ENCODE peak calls at places on chromosome 12, in six cellular contexts. Z, S, Q, T, D and I are unnamed samples.

GRCh38 chr12:115660211-115660805 is 617.2 kb downstream of the MED13L start:
- DNase-seq in T (no peak), Q (no peak), S (no peak), Z (no peak), D (no peak), I (no peak)

GRCh38 chr12:91667698-91668097 is 477.9 kb downstream of the BTG1 start:
- DNase-seq in D (no peak), S (no peak), Z (no peak), T (no peak), Q (no peak), I (no peak)

GRCh38 chr12:111792155-111792876 is 25.6 kb downstream of the ALDH2 start:
- DNase-seq in Z (no peak), T (no peak), S (peak; percentile 75), D (no peak), Q (no peak), I (no peak)

GRCh38 chr12:113241191-113242017 is 20.1 kb downstream of the TPCN1 start:
- DNase-seq in T (peak; percentile 25), Q (no peak), D (no peak), S (no peak), Z (no peak), I (peak; percentile 84)

GRCh38 chr12:19388131-19388549 is 51.2 kb upstream of the AEBP2 start:
- DNase-seq in S (no peak), Z (no peak), Q (no peak), T (no peak), D (no peak), I (no peak)

GRCh38 chr12:47576256-47576655 is 129.6 kb downstream of the RPAP3 start:
- DNase-seq in Z (no peak), D (no peak), Q (no peak), S (peak; percentile 12), T (no peak), I (no peak)

GRCh38 chr12:70364695-70365397 is 1.2 kb upstream of the KCNMB4 start:
- DNase-seq in D (peak; percentile 8), S (no peak), T (no peak), Z (no peak), Q (no peak), I (no peak)

GRCh38 chr12:18690653-18691052 is 47.2 kb downstream of the PLCZ1 start:
- DNase-seq in S (peak; percentile 11), T (no peak), D (no peak), Q (peak; percentile 79), Z (no peak), I (no peak)

GRCh38 chr12:102543494-102543893 is 63.1 kb upstream of the IGF1 start:
- DNase-seq in Z (no peak), S (no peak), D (no peak), T (no peak), Q (no peak), I (no peak)

GRCh38 chr12:82144505-82144904 is 213.7 kb downstream of the CCDC59 start:
- DNase-seq in Q (peak; percentile 2), T (no peak), S (peak; percentile 18), Z (no peak), D (no peak), I (no peak)

GRCh38 chr12:32588604-32589003 is 90.5 kb upstream of the DNM1L start:
- DNase-seq in Q (no peak), D (no peak), S (no peak), Z (no peak), T (no peak), I (no peak)

GRCh38 chr12:95220190-95220589 is 2.6 kb downstream of the VEZT start:
- DNase-seq in Q (no peak), Z (no peak), T (no peak), D (no peak), S (no peak), I (no peak)

GRCh38 chr12:100611031-100611430 is 37.5 kb downstream of the GAS2L3 start:
- DNase-seq in S (no peak), Z (no peak), Q (no peak), T (no peak), D (no peak), I (no peak)

GRCh38 chr12:20492251-20492728 is 124.0 kb downstream of the PDE3A start:
- DNase-seq in S (no peak), Q (peak; percentile 67), T (no peak), D (no peak), Z (peak; percentile 5), I (peak; percentile 1)

GRCh38 chr12:75820848-75821578 is 210.6 kb downstream of the PHLDA1 start:
- DNase-seq in D (no peak), Z (no peak), S (no peak), T (no peak), Q (no peak), I (no peak)

GRCh38 chr12:3496964-3497363 is 6.0 kb downstream of the PRMT8 start:
- DNase-seq in S (no peak), T (peak; percentile 12), Q (peak; percentile 16), Z (no peak), D (peak; percentile 36), I (no peak)

GRCh38 chr12:125657681-125658080 is 592.4 kb downstream of the AACS start:
- DNase-seq in Z (no peak), T (no peak), D (no peak), S (no peak), Q (no peak), I (no peak)

GRCh38 chr12:9626291-9626690 is 18.6 kb upstream of the KLRB1 start:
- DNase-seq in Z (no peak), D (no peak), T (no peak), Q (no peak), S (no peak), I (no peak)

GRCh38 chr12:70733385-70733784 is 96.2 kb upstream of the PTPRB start:
- DNase-seq in Q (peak; percentile 76), S (peak; percentile 72), D (peak; percentile 69), T (peak; percentile 63), Z (peak; percentile 5), I (peak; percentile 45)

GRCh38 chr12:96981053-96981452 is 74.0 kb downstream of the NEDD1 start:
- DNase-seq in S (no peak), Q (no peak), T (no peak), Z (no peak), D (no peak), I (no peak)

GRCh38 chr12:42790761-42791151 is 201.2 kb upstream of the PRICKLE1 start:
- DNase-seq in Z (no peak), S (peak; percentile 8), Q (peak; percentile 61), T (no peak), D (peak; percentile 32), I (no peak)

GRCh38 chr12:466039-466438 is 6.3 kb downstream of the B4GALNT3 start:
- DNase-seq in T (no peak), Q (no peak), S (no peak), D (no peak), Z (no peak), I (no peak)

GRCh38 chr12:19036673-19037357 is 92.7 kb upstream of the PLEKHA5 start:
- DNase-seq in S (no peak), Z (no peak), T (no peak), Q (no peak), D (no peak), I (no peak)

GRCh38 chr12:77943466-77943865 is 112.8 kb downstream of the NAV3 start:
- DNase-seq in Z (no peak), Q (peak; percentile 43), S (no peak), T (no peak), D (no peak), I (peak; percentile 59)

GRCh38 chr12:50110762-50111416 is 1.1 kb upstream of the COX14 start:
- DNase-seq in T (peak; percentile 77), Z (peak; percentile 48), Q (no peak), S (no peak), D (no peak), I (no peak)

GRCh38 chr12:46342562-46343033 is 30.0 kb downstream of the SLC38A2 start:
- DNase-seq in Q (peak; percentile 56), S (no peak), T (peak; percentile 64), D (no peak), Z (no peak), I (no peak)

GRCh38 chr12:75666126-75666979 is 154.9 kb upstream of the KRR1 start:
- DNase-seq in Z (no peak), Q (no peak), S (no peak), D (no peak), T (peak; percentile 97), I (no peak)

GRCh38 chr12:4859478-4860210 is 50.1 kb upstream of the KCNA1 start:
- DNase-seq in Q (no peak), D (no peak), Z (no peak), S (no peak), T (no peak), I (no peak)
- TF ChIP-seq REST in Q (no peak), D (no peak), Z (no peak), S (no peak), T (no peak), I (no peak)

GRCh38 chr12:121358093-121358492 is 5.9 kb upstream of the ANAPC5 start:
- DNase-seq in S (no peak), T (peak; percentile 20), Q (no peak), D (no peak), Z (no peak), I (no peak)
- TF ChIP-seq POLR2AphosphoS5 in S (no peak), T (no peak), Q (no peak), D (no peak), Z (no peak), I (no peak)

GRCh38 chr12:13022737-13023370 is 21.3 kb upstream of the FAM234B start:
- DNase-seq in S (no peak), T (no peak), D (no peak), Z (no peak), Q (no peak), I (no peak)
- TF ChIP-seq SIN3A in S (no peak), T (no peak), D (no peak), Z (no peak), Q (no peak), I (no peak)

GRCh38 chr12:51977320-51977753 is 25.8 kb downstream of the ACVR1B start:
- DNase-seq in S (no peak), Z (no peak), T (peak; percentile 27), D (no peak), Q (no peak), I (no peak)

GRCh38 chr12:51974646-51975045 is 23.1 kb downstream of the ACVR1B start:
- DNase-seq in Z (no peak), S (no peak), Q (no peak), T (no peak), D (no peak), I (no peak)

GRCh38 chr12:51975196-51975595 is 23.7 kb downstream of the ACVR1B start:
- DNase-seq in Z (no peak), S (no peak), T (no peak), D (no peak), Q (no peak), I (no peak)

GRCh38 chr12:51973560-51973959 is 22.1 kb downstream of the ACVR1B start:
- DNase-seq in T (no peak), D (no peak), Z (no peak), S (no peak), Q (no peak), I (no peak)

DNA sequence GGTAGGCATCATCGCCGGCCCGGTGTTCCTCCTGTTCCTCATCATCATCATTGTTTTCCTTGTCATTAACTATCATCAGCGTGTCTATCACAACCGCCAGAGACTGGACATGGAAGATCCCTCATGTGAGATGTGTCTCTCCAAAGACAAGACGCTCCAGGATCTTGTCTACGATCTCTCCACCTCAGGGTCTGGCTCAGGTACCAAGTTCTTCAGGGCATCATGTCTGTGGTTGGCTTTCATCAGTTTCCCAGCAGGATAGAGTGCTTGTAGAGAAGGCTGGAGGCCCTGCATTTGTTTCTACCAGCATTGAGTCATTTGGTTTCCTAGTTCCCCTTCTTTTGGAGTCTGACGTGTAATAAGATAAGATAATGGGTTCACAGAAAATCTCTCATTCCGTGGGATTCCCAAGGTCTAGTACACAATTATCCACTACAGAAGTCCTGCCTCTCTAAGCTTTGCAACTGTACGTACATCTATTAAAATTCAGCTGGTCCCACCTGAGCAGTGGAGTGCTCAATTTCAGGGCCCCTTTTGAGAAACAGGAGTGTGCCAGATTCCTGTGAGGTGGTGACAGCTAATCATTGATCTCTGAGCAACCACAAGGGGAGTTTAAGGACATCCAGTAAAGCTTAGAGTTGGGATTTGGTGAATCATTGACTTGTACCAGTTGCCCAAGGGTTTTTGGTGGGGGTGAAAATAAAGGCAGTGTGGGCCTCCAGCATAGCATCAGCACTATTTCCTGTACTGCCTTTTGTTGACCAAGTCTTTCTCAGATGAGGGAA is 25.1 kb downstream of the ACVR1B start:
- DNase-seq in Q (no peak), S (no peak), T (peak; percentile 92), D (no peak), Z (no peak), I (no peak)
- TF ChIP-seq REST in Q (no peak), S (no peak), T (no peak), D (no peak), Z (no peak), I (no peak)